ENCODE peak calls at places on chromosomes 1 and 21, in nine cellular contexts. W is HS-27A, T is NCI-H510A, O is T-helper 1 cell, V is cardiac muscle cell, A is M059J, L is NCI-H748 treated with DMSO at 0.1 percent for 48 hours, C is dorsolateral prefrontal cortex, N is PC-3. E is an unnamed sample.

GRCh38 chr1:210764536-210764935 is 369.4 kb downstream of the KCNH1 start:
- DNase-seq in W (peak), T (no peak), O (no peak), V (no peak), A (peak), L (no peak), C (no peak), N (no peak), E (no peak)

GRCh38 chr1:92973203-92973907 is 12.1 kb upstream of the DIPK1A start:
- DNase-seq in W (no peak), T (no peak), O (no peak), V (no peak), A (no peak), L (no peak), C (no peak), N (no peak), E (no peak)

GRCh38 chr21:31218830-31219608 is 125.0 kb downstream of the TIAM1 start:
- DNase-seq in W (no peak), T (no peak), O (no peak), V (peak), A (no peak), L (no peak), C (no peak), N (peak), E (peak)

GRCh38 chr1:62082456-62083363 is 111.9 kb upstream of the L1TD1 start:
- DNase-seq in W (peak), T (no peak), O (peak), V (peak), A (peak), L (peak), C (no peak), N (peak), E (peak)

GRCh38 chr1:15543589-15544568 is 17.2 kb downstream of the DNAJC16 start:
- DNase-seq in W (no peak), T (no peak), O (no peak), V (peak), A (no peak), L (no peak), C (no peak), N (no peak), E (no peak)

GRCh38 chr1:36988741-36989193 is 45.5 kb downstream of the GRIK3 start:
- DNase-seq in W (no peak), T (peak), O (no peak), V (no peak), A (no peak), L (no peak), C (no peak), N (no peak), E (no peak)

GRCh38 chr1:67687649-67688048 is 2.6 kb downstream of the GADD45A start:
- DNase-seq in W (peak), T (no peak), O (no peak), V (peak), A (peak), L (no peak), C (no peak), N (peak), E (peak)

GRCh38 chr1:5595531-5596170 is 396.6 kb downstream of the NPHP4 start:
- DNase-seq in W (no peak), T (no peak), O (no peak), V (no peak), A (no peak), L (no peak), C (no peak), N (no peak), E (no peak)

GRCh38 chr1:33056426-33056825 is 19.7 kb upstream of the AK2 start:
- DNase-seq in W (no peak), T (no peak), O (no peak), V (no peak), A (no peak), L (no peak), C (no peak), N (no peak), E (no peak)

GRCh38 chr1:91736146-91736998 is 149.6 kb downstream of the TGFBR3 start:
- DNase-seq in W (no peak), T (no peak), O (no peak), V (peak), A (peak), L (no peak), C (no peak), N (no peak), E (peak)

GRCh38 chr1:36775716-36776115 is 258.6 kb downstream of the GRIK3 start:
- DNase-seq in W (no peak), T (peak), O (no peak), V (no peak), A (no peak), L (peak), C (no peak), N (no peak), E (no peak)

GRCh38 chr1:64282353-64282752 is 78.9 kb downstream of the UBE2U start:
- DNase-seq in W (no peak), T (peak), O (no peak), V (no peak), A (no peak), L (peak), C (no peak), N (peak), E (no peak)

GRCh38 chr1:226076378-226076777 is 13.9 kb downstream of the H3-3A start:
- DNase-seq in W (no peak), T (no peak), O (no peak), V (no peak), A (no peak), L (no peak), C (no peak), N (no peak), E (no peak)

GRCh38 chr1:3529099-3529729 is 74.7 kb downstream of the ARHGEF16 start:
- DNase-seq in W (no peak), T (no peak), O (no peak), V (no peak), A (no peak), L (no peak), C (no peak), N (peak), E (no peak)

GRCh38 chr1:157878059-157878458 is 36.5 kb upstream of the CD5L start:
- DNase-seq in W (no peak), T (no peak), O (no peak), V (peak), A (peak), L (no peak), C (no peak), N (peak), E (peak)

GRCh38 chr1:153697873-153698647 is 19.6 kb downstream of the NPR1 start:
- DNase-seq in W (no peak), T (no peak), O (no peak), V (peak), A (no peak), L (no peak), C (no peak), N (no peak), E (no peak)

GRCh38 chr1:170659404-170660035 is 4.4 kb upstream of the PRRX1 start:
- DNase-seq in W (no peak), T (no peak), O (no peak), V (no peak), A (no peak), L (no peak), C (no peak), N (no peak), E (no peak)

GRCh38 chr1:200925821-200926220 is 31.1 kb downstream of the INAVA start:
- DNase-seq in W (no peak), T (no peak), O (no peak), V (peak), A (peak), L (no peak), C (no peak), N (peak), E (no peak)

GRCh38 chr1:42820813-42821212 is 3.6 kb upstream of the SVBP start:
- DNase-seq in W (no peak), T (no peak), O (no peak), V (no peak), A (no peak), L (no peak), C (no peak), N (no peak), E (no peak)

GRCh38 chr21:40208206-40208950 is 341.1 kb downstream of the PCP4 start:
- DNase-seq in W (no peak), T (no peak), O (no peak), V (no peak), A (no peak), L (no peak), C (no peak), N (no peak), E (no peak)

GRCh38 chr1:41917835-41918449 is 780 bp downstream of the HIVEP3 start:
- DNase-seq in W (no peak), T (peak), O (peak), V (peak), A (peak), L (peak), C (peak), N (peak), E (peak)

GRCh38 chr1:179925906-179926305 is 28.7 kb upstream of the CEP350 start:
- DNase-seq in W (no peak), T (no peak), O (no peak), V (no peak), A (no peak), L (no peak), C (no peak), N (no peak), E (no peak)

GRCh38 chr1:235021815-235022214 is 106.8 kb downstream of the TOMM20 start:
- DNase-seq in W (no peak), T (no peak), O (no peak), V (no peak), A (no peak), L (no peak), C (no peak), N (no peak), E (no peak)

GRCh38 chr1:62782197-62782886 is 1.6 kb upstream of the ATG4C start:
- DNase-seq in W (no peak), T (no peak), O (no peak), V (peak), A (peak), L (no peak), C (no peak), N (peak), E (no peak)

GRCh38 chr21:40681164-40681859 is 165.6 kb downstream of the DSCAM start:
- DNase-seq in W (no peak), T (no peak), O (no peak), V (no peak), A (no peak), L (no peak), C (no peak), N (no peak), E (no peak)

GRCh38 chr1:180167021-180167701 is 12.5 kb downstream of the QSOX1 start:
- DNase-seq in W (no peak), T (no peak), O (no peak), V (peak), A (no peak), L (no peak), C (no peak), N (no peak), E (no peak)

GRCh38 chr1:28370220-28371010 is 875 bp downstream of the PHACTR4 start:
- DNase-seq in W (no peak), T (no peak), O (no peak), V (peak), A (peak), L (no peak), C (no peak), N (peak), E (peak)

GRCh38 chr1:218480137-218480536 is 135.0 kb downstream of the TGFB2 start:
- DNase-seq in W (peak), T (no peak), O (no peak), V (peak), A (peak), L (no peak), C (no peak), N (peak), E (peak)

GRCh38 chr1:108877324-108877812 is 583 bp downstream of the GPSM2 start:
- DNase-seq in W (no peak), T (no peak), O (no peak), V (peak), A (peak), L (peak), C (no peak), N (peak), E (peak)

GRCh38 chr1:27405074-27405473 is 12.7 kb downstream of the GPR3 start:
- DNase-seq in W (no peak), T (no peak), O (no peak), V (peak), A (peak), L (no peak), C (no peak), N (no peak), E (peak)

GRCh38 chr1:67298762-67299161 is 8.9 kb upstream of the IL12RB2 start:
- DNase-seq in W (no peak), T (no peak), O (no peak), V (no peak), A (no peak), L (no peak), C (no peak), N (no peak), E (no peak)

GRCh38 chr1:178019622-178020021 is 49.8 kb upstream of the SEC16B start:
- DNase-seq in W (no peak), T (no peak), O (no peak), V (no peak), A (no peak), L (no peak), C (no peak), N (peak), E (peak)

GRCh38 chr1:222168621-222169020 is 379.3 kb downstream of the HHIPL2 start:
- DNase-seq in W (no peak), T (no peak), O (no peak), V (no peak), A (peak), L (no peak), C (no peak), N (no peak), E (no peak)